ENCODE peak calls at places on chromosomes 4 and X, in eight cellular contexts. Q, O, S, L, K, N, W and B are unnamed samples. For H3K9me3, the result is how much of the 10 kb centered on the place peaks cover.

GRCh38 chr4:2733844-2734574 is 22.1 kb downstream of the TNIP2 start:
- DNase-seq in Q (no peak), O (no peak), S (no peak), L (no peak), K (no peak), N (no peak), W (no peak), B (no peak)

GRCh38 chrX:3443186-3443585 is 96.7 kb upstream of the MXRA5 start:
- DNase-seq in Q (no peak), O (no peak), S (no peak), L (no peak), K (no peak), N (no peak), W (peak), B (no peak)

GRCh38 chr4:2996437-2996836 is 33.1 kb downstream of the GRK4 start:
- DNase-seq in Q (no peak), O (no peak), S (no peak), L (no peak), K (no peak), N (no peak), W (no peak), B (no peak)

GRCh38 chr4:127622923-127623754 is 9.6 kb upstream of the INTU start:
- DNase-seq in Q (no peak), O (peak), S (no peak), L (peak), K (peak), N (peak), W (no peak), B (no peak)

GRCh38 chr4:173018446-173018845 is 150.2 kb upstream of the GALNT7 start:
- DNase-seq in Q (no peak), O (no peak), S (no peak), L (no peak), K (no peak), N (no peak), W (no peak), B (no peak)

GRCh38 chr4:167136270-167136669 is 98.0 kb downstream of the SPOCK3 start:
- DNase-seq in Q (no peak), O (no peak), S (no peak), L (no peak), K (no peak), N (no peak), W (no peak), B (no peak)

GRCh38 chr4:1991087-1991486 is 17.7 kb downstream of the NELFA start:
- DNase-seq in Q (no peak), O (no peak), S (no peak), L (no peak), K (no peak), N (no peak), W (no peak), B (no peak)

GRCh38 chrX:72621619-72622485 is 49.2 kb upstream of the HDAC8 start:
- DNase-seq in Q (no peak), O (no peak), S (no peak), L (no peak), K (peak), N (peak), W (no peak), B (no peak)

GRCh38 chr4:96145671-96146070 is 305.8 kb downstream of the PDHA2 start:
- DNase-seq in Q (no peak), O (no peak), S (no peak), L (no peak), K (peak), N (no peak), W (no peak), B (no peak)

GRCh38 chrX:145405012-145405411 is 157.7 kb downstream of the SPANXN1 start:
- DNase-seq in Q (no peak), O (no peak), S (no peak), L (no peak), K (peak), N (peak), W (no peak), B (no peak)

DNA sequence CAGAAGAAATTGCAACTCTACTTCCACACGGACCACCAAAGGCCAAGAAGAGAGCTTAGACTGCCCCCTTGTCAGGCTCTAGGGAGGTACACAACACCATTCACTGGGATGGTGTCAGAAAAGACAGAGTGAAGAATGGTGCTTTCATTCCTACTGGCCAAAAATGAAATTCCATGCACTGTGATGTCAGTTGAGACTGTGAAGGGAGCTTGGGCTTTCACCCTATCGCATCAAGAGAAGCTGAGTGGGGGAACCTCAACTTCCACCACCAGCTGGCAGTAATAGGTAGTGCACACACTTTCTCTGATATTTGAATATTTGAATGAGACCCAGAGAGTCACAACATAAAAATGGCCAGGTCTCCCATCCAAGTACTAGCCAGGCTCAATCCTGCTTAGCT is 65.9 kb downstream of the ZNF711 start:
- DNase-seq in Q (no peak), O (no peak), S (no peak), L (no peak), K (no peak), N (peak), W (no peak), B (no peak)
- H3K9me3 ChIP-seq in Q (under half), O (under half), S (under half), L (under half), K (under half), N (under half), W (under half), B (under half)

GRCh38 chrX:1741828-1742394 is 127.1 kb downstream of the ASMT start:
- DNase-seq in Q (no peak), O (no peak), S (no peak), L (no peak), K (no peak), N (peak), W (no peak), B (no peak)
- H3K9me3 ChIP-seq in Q (under half), O (under half), S (under half), L (under half), K (under half), N (under half), W (under half), B (under half)

DNA sequence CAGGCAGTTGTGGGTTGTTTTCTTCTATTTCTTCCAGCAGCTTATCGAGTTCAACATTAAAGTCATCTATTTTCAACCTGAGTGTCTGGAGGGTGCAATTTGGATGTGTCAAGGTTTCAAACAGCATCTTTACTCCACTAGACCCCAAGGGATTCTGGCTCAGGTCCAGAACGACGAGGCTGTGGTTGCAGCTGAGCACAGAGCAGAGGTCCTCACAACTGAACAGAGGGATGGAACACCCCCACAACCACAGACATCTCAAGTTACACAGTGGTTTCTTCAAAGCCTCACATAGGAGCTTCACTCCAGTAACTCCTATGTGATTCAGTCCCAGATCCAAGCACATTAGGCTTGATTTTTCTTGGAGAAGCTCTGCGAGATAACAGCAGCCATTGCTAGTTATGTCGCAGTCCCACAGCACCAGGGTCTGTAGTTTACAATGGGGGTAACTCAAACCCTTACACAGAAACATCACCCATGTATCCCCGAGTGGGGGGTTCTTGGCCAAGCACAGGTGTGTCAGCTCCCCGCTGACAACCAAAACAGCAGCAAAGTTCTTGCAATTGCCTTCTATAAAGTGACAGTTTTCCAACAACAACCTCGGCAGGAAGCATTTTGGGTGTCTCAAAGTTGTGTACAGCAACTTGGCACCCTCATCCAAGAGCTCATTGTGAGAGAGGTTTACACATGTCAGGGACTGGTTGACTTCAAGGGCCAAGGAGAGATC is 2.8 kb downstream of the NLRP2B start:
- DNase-seq in Q (no peak), O (no peak), S (no peak), L (no peak), K (no peak), N (no peak), W (no peak), B (no peak)
- H3K9me3 ChIP-seq in Q (under half), O (under half), S (under half), L (under half), K (under half), N (under half), W (under half), B (under half)

GRCh38 chrX:44876767-44877166 is 3.8 kb downstream of the KDM6A start:
- DNase-seq in Q (no peak), O (no peak), S (no peak), L (no peak), K (no peak), N (no peak), W (no peak), B (no peak)

GRCh38 chrX:44878780-44879179 is 5.8 kb downstream of the KDM6A start:
- DNase-seq in Q (no peak), O (no peak), S (no peak), L (no peak), K (no peak), N (no peak), W (no peak), B (no peak)

GRCh38 chrX:44882635-44883034 is 9.6 kb downstream of the KDM6A start:
- DNase-seq in Q (no peak), O (no peak), S (no peak), L (no peak), K (no peak), N (no peak), W (no peak), B (no peak)

GRCh38 chrX:44884944-44885343 is 12.0 kb downstream of the KDM6A start:
- DNase-seq in Q (no peak), O (no peak), S (no peak), L (no peak), K (no peak), N (no peak), W (no peak), B (no peak)

GRCh38 chrX:44881549-44881948 is 8.6 kb downstream of the KDM6A start:
- DNase-seq in Q (no peak), O (no peak), S (no peak), L (no peak), K (no peak), N (no peak), W (no peak), B (no peak)
- H3K9me3 ChIP-seq in Q (under half), O (under half), S (under half), L (under half), K (under half), N (under half), W (under half), B (under half)

DNA sequence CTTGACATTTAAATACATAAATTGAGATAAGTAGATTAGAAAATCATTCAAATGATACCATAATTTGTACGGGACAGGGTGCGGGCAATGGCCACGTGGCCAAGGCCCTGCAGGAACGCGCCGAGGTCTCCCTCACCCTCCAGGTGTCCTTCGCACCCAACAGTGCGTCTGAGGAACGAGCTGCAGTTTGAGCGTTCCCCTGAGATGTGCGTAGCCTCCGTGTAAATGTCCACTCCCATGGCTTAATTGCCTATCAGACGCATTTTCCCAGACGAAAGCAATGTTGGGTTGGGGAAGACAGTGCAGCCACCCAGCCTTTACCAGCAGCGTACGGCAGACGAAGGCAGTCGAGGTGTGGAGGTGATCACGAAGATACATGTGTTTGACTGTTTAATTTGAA is 56.4 kb downstream of the CPLX1 start:
- DNase-seq in Q (peak), O (no peak), S (no peak), L (peak), K (no peak), N (no peak), W (no peak), B (no peak)
- H3K9me3 ChIP-seq in Q (under half), O (under half), S (under half), L (under half), K (under half), N (under half), W (under half), B (under half)